ENCODE peak calls at places on chromosomes 2 and 18, in six cellular contexts. Z is posterior vena cava; B is left ventricle myocardium inferior; X is NCI-H460; R is stimulated activated CD4-positive, alpha-beta T cell treated with anti-CD3 and anti-CD28 coated beads, Interleukin-15, amount 100 ng/mL, for 24 hours; W is thyroid gland. P is an unnamed sample.
A peak's percentile ranks its signal among the peaks of the same experiment; 100 is the strongest.

GRCh38 chr2:12487253-12488004 is 229.3 kb upstream of the TRIB2 start:
- DNase-seq in X (no peak), R (no peak), B (no peak), Z (no peak), W (no peak), P (no peak)

GRCh38 chr18:28005164-28005563 is 171.8 kb downstream of the CDH2 start:
- DNase-seq in B (no peak), Z (no peak), X (no peak), R (no peak), W (no peak), P (no peak)

GRCh38 chr2:190805126-190805525 is 75.5 kb upstream of the GLS start:
- DNase-seq in Z (no peak), W (no peak), R (no peak), B (no peak), X (no peak), P (no peak)

GRCh38 chr2:187497858-187498463 is 49.9 kb upstream of the CALCRL start:
- DNase-seq in B (no peak), X (no peak), W (no peak), R (no peak), Z (no peak), P (peak; percentile 45)

GRCh38 chr2:156933580-156934225 is 323.8 kb upstream of the GALNT5 start:
- DNase-seq in Z (no peak), B (no peak), R (no peak), X (no peak), W (no peak), P (no peak)

GRCh38 chr2:41736105-41736567 is 311.7 kb upstream of the PKDCC start:
- DNase-seq in X (no peak), R (no peak), B (no peak), Z (no peak), W (no peak), P (no peak)

GRCh38 chr2:47019532-47019931 is 103.9 kb upstream of the MCFD2 start:
- DNase-seq in X (no peak), B (no peak), Z (no peak), W (no peak), R (no peak), P (no peak)

GRCh38 chr2:152505495-152505906 is 170.5 kb downstream of the FMNL2 start:
- DNase-seq in B (no peak), R (no peak), X (peak; percentile 86), W (no peak), Z (peak; percentile 78), P (no peak)

GRCh38 chr2:49219741-49220140 is 65.4 kb upstream of the FSHR start:
- DNase-seq in Z (no peak), B (no peak), R (no peak), X (no peak), W (no peak), P (no peak)

GRCh38 chr18:49656098-49656591 is 94.3 kb downstream of the LIPG start:
- DNase-seq in B (no peak), Z (no peak), R (no peak), X (peak; percentile 19), W (no peak), P (no peak)

GRCh38 chr2:20430461-20431302 is 16.2 kb upstream of the RHOB start:
- DNase-seq in W (no peak), B (no peak), Z (peak; percentile 9), R (peak; percentile 41), X (no peak), P (no peak)

GRCh38 chr2:119647440-119648169 is 31.4 kb upstream of the TMEM177 start:
- DNase-seq in R (no peak), Z (no peak), X (no peak), W (no peak), B (no peak), P (no peak)

GRCh38 chr2:226357816-226358215 is 441.8 kb downstream of the IRS1 start:
- DNase-seq in R (no peak), W (no peak), B (no peak), Z (no peak), X (no peak), P (no peak)

GRCh38 chr18:58670561-58671121 is 624 bp upstream of the MALT1 start:
- DNase-seq in W (no peak), R (no peak), B (no peak), Z (no peak), X (no peak), P (no peak)

GRCh38 chr18:2050016-2050415 is 521.3 kb downstream of the METTL4 start:
- DNase-seq in Z (no peak), R (no peak), X (no peak), W (no peak), B (no peak), P (no peak)